ENCODE peak calls at places on chromosomes 11 and 22, in nine cellular contexts. E is HTR-8/SVneo; X is colonic mucosa; L is immature natural killer cell; I is lower leg skin; V is LoVo; Z is Right ventricle myocardium superior; W is Kasumi-1; P is activated CD8-positive, alpha-beta memory T cell treated with anti-CD3 and anti-CD28 coated beads for 1 hour. J is an unnamed sample.

GRCh38 chr11:74138021-74138420 is 32.8 kb downstream of the C2CD3 start:
- DNase-seq in E (no peak), X (no peak), I (no peak), P (no peak), W (no peak), V (no peak), L (no peak), Z (no peak), J (no peak)

GRCh38 chr22:30701872-30702271 is 7.2 kb downstream of the OSBP2 start:
- DNase-seq in X (no peak), V (no peak), E (peak), I (no peak), P (no peak), L (no peak), Z (no peak), W (no peak), J (peak)

GRCh38 chr11:102603091-102603490 is 22.0 kb downstream of the MMP20 start:
- DNase-seq in E (peak), V (peak), I (no peak), X (no peak), L (no peak), P (no peak), W (no peak), Z (no peak), J (peak)

GRCh38 chr22:50102946-50103345 is 13.1 kb downstream of the MOV10L1 start:
- DNase-seq in P (no peak), W (no peak), V (no peak), E (no peak), I (no peak), X (no peak), L (peak), Z (no peak), J (peak)

GRCh38 chr11:47533690-47534135 is 19.2 kb downstream of the CELF1 start:
- DNase-seq in W (no peak), L (no peak), I (no peak), P (no peak), V (no peak), Z (no peak), E (no peak), X (no peak), J (no peak)

GRCh38 chr22:19855504-19856409 is 1.1 kb upstream of the GNB1L start:
- DNase-seq in L (no peak), X (peak), P (no peak), I (peak), W (peak), Z (peak), E (no peak), V (peak), J (peak)

GRCh38 chr11:133355095-133355494 is 177.2 kb downstream of the OPCML start:
- DNase-seq in W (no peak), P (no peak), I (no peak), E (no peak), X (no peak), Z (no peak), V (no peak), L (no peak), J (no peak)

GRCh38 chr11:66743271-66743968 is 14.4 kb upstream of the SPTBN2 start:
- DNase-seq in W (no peak), V (peak), P (no peak), L (no peak), I (peak), X (peak), E (no peak), Z (no peak), J (no peak)

GRCh38 chr11:3434976-3435375 is 56.0 kb upstream of the ZNF195 start:
- DNase-seq in L (no peak), I (no peak), E (no peak), Z (no peak), V (no peak), X (no peak), W (no peak), P (no peak), J (no peak)

GRCh38 chr22:40727607-40728325 is 48.5 kb downstream of the MCHR1 start:
- DNase-seq in Z (no peak), X (no peak), E (no peak), W (no peak), L (no peak), V (no peak), P (no peak), I (no peak), J (no peak)

GRCh38 chr22:46352691-46353386 is 17.3 kb downstream of the TRMU start:
- DNase-seq in X (no peak), V (peak), L (no peak), W (no peak), I (no peak), E (no peak), Z (peak), P (no peak), J (no peak)

GRCh38 chr11:2517016-2517385 is 72.2 kb downstream of the KCNQ1 start:
- DNase-seq in X (peak), I (peak), E (no peak), L (no peak), V (no peak), P (no peak), W (no peak), Z (no peak), J (no peak)

GRCh38 chr22:42964994-42965699 is 49.8 kb downstream of the PACSIN2 start:
- DNase-seq in W (peak), Z (no peak), E (no peak), V (no peak), X (no peak), L (no peak), I (no peak), P (no peak), J (peak)

GRCh38 chr11:28763876-28764275 is 655.7 kb downstream of the METTL15 start:
- DNase-seq in L (no peak), Z (no peak), E (no peak), I (no peak), X (no peak), V (no peak), P (no peak), W (no peak), J (no peak)

GRCh38 chr11:44133335-44133946 is 38.0 kb downstream of the EXT2 start:
- DNase-seq in V (no peak), E (peak), W (peak), Z (no peak), X (no peak), I (no peak), P (no peak), L (no peak), J (no peak)

GRCh38 chr22:42949159-42949558 is 65.8 kb downstream of the PACSIN2 start:
- DNase-seq in V (peak), I (peak), L (no peak), W (no peak), X (no peak), E (no peak), Z (no peak), P (no peak), J (no peak)

GRCh38 chr22:32803020-32803758 is 1.7 kb downstream of the TIMP3 start:
- DNase-seq in W (no peak), P (no peak), Z (peak), I (no peak), X (no peak), V (no peak), L (no peak), E (no peak), J (no peak)

GRCh38 chr11:45252134-45252856 is 33.8 kb downstream of the SYT13 start:
- DNase-seq in P (no peak), W (peak), E (peak), Z (peak), X (peak), L (no peak), I (no peak), V (peak), J (peak)

GRCh38 chr11:44992181-44992582 is 41.5 kb upstream of the TP53I11 start:
- DNase-seq in V (no peak), X (no peak), I (no peak), E (no peak), P (no peak), Z (no peak), W (no peak), L (no peak), J (no peak)

GRCh38 chr11:119375629-119376196 is 5.8 kb downstream of the USP2 start:
- DNase-seq in I (peak), L (no peak), Z (peak), P (no peak), X (peak), V (no peak), W (no peak), E (no peak), J (no peak)

GRCh38 chr11:104995001-104995408 is 26.6 kb upstream of the CASP4 start:
- DNase-seq in Z (no peak), V (no peak), I (no peak), E (no peak), L (no peak), W (no peak), X (no peak), P (no peak), J (no peak)

GRCh38 chr11:62498492-62499286 is 47.9 kb downstream of the AHNAK start:
- DNase-seq in P (no peak), E (no peak), V (no peak), Z (no peak), X (no peak), I (no peak), L (no peak), W (no peak), J (no peak)

GRCh38 chr11:76419896-76420295 is 24.9 kb upstream of the EMSY start:
- DNase-seq in W (peak), V (no peak), I (no peak), X (no peak), Z (no peak), E (peak), L (no peak), P (no peak), J (no peak)

GRCh38 chr11:126158054-126158791 is 53.2 kb downstream of the RPUSD4 start:
- DNase-seq in P (no peak), E (no peak), L (no peak), W (no peak), V (no peak), I (no peak), Z (no peak), X (no peak), J (no peak)

GRCh38 chr11:26910192-26910591 is 83.7 kb upstream of the FIBIN start:
- DNase-seq in E (no peak), I (no peak), Z (no peak), V (no peak), X (no peak), P (no peak), L (no peak), W (no peak), J (no peak)

GRCh38 chr22:24417901-24418641 is 9.3 kb upstream of the ADORA2A start:
- DNase-seq in P (no peak), E (no peak), Z (no peak), L (no peak), I (peak), X (no peak), W (no peak), V (no peak), J (no peak)

GRCh38 chr22:19097518-19097917 is 24.7 kb downstream of the DGCR2 start:
- DNase-seq in W (no peak), V (no peak), I (peak), L (no peak), Z (no peak), P (no peak), E (no peak), X (no peak), J (no peak)

GRCh38 chr11:119496453-119496852 is 73.5 kb upstream of the THY1 start:
- DNase-seq in X (no peak), W (no peak), Z (no peak), I (no peak), E (no peak), P (no peak), L (no peak), V (no peak), J (no peak)